ENCODE peak calls at places on chromosomes 16 and 17, in six cellular contexts. P is H9, Y is mesenchymal stem cell, F is trophoblast cell, T is H1, W is mesendoderm. Q is an unnamed sample.

GRCh38 chr17:692116-692515 is 22.5 kb downstream of the VPS53 start:
- DNase-seq in W (no peak), Y (peak), T (no peak), P (no peak), F (peak), Q (peak)

GRCh38 chr17:48100591-48101011 is 677 bp downstream of the CBX1 start:
- DNase-seq in F (peak), W (peak), P (peak), Y (peak), T (peak), Q (peak)

GRCh38 chr16:14196539-14196938 is 125.4 kb downstream of the MRTFB start:
- DNase-seq in Y (no peak), W (no peak), F (no peak), T (no peak), P (no peak), Q (no peak)

GRCh38 chr17:9383828-9384227 is 191.8 kb downstream of the STX8 start:
- DNase-seq in Y (no peak), W (no peak), F (no peak), T (no peak), P (no peak), Q (no peak)

GRCh38 chr16:68636064-68636551 is 9.0 kb upstream of the CDH3 start:
- DNase-seq in T (no peak), P (no peak), F (no peak), W (peak), Y (no peak), Q (no peak)

GRCh38 chr16:23716484-23716883 is 3.5 kb upstream of the ERN2 start:
- DNase-seq in F (no peak), W (no peak), P (no peak), Y (no peak), T (no peak), Q (no peak)

GRCh38 chr16:9053006-9053601 is 38.3 kb upstream of the HAPSTR1 start:
- DNase-seq in P (peak), F (peak), Y (peak), W (peak), T (peak), Q (peak)

GRCh38 chr16:2090819-2091721 is 43.3 kb downstream of the TSC2 start:
- DNase-seq in Y (peak), W (peak), T (peak), F (peak), P (peak), Q (no peak)

GRCh38 chr17:917391-917811 is 62.2 kb downstream of the NXN start:
- DNase-seq in W (no peak), Y (no peak), T (no peak), P (no peak), F (no peak), Q (no peak)

GRCh38 chr16:20181386-20181785 is 107.7 kb upstream of the GPR139 start:
- DNase-seq in W (no peak), T (no peak), F (no peak), P (no peak), Y (no peak), Q (no peak)

DNA sequence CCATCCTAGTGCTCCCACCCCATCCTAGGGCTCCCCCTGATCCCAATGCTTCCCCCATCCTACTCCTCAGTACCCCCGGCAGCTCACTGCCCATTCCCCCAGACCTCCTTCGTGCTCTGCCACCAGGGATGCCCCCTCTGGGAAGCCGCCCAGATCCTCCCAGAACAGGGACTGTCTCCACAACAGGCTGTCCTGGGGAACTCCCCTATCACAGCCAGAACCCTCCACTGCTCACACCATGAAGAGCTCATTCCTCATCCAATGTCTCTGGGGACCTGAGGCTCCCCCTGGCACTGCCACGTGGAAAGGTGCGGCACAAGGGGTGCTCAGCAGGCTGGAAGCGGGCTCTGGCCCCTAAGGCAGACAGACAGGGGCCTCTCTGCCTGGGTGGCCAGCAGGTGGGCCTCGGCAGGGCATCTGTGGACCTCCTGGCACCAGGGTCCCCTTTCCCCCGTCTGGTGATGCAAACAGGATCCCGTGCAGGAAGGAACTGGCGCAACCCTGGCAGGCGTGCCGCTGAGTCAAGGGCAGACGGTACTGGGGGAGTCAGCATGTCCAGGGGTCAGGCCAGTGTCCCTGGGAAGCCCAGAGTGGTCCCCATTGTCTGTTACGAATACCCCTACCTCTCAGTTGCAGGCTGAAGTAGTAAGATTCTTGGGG is 14.8 kb upstream of the PVALEF start:
- DNase-seq in P (no peak), T (no peak), W (no peak), F (no peak), Y (no peak), Q (no peak)
- H3K23ac ChIP-seq in P (no peak), T (no peak), W (no peak), F (no peak), Y (no peak), Q (no peak)

DNA sequence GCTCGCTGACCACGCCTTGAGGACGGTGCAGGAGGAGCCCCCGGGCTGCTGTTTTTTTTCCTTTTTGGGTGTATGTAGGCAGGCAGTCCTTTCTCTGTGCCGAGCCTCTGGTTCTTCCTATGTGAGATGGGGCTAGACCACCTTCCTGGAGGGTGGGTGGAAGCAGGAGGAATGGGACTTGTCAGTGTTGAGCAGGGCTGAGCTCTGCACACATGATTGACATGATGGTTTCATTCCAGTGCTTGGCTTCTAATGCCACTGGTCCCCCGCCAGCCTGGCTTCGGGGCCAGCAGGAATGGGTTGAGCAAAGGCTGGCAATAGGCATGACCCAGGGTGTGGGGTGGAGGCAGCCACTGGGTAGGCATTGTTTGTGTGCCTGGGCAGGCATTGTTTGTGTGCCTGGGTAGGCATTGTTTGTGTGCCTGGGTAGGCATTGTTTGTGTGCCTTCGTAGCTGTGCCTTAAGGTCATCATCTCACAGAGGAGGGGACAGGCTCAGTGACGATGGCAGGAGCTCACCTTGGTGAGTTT is 14.2 kb upstream of the ADCY7 start:
- DNase-seq in T (no peak), P (no peak), F (no peak), Y (no peak), W (no peak), Q (no peak)
- H3K23ac ChIP-seq in T (no peak), P (no peak), F (peak), Y (no peak), W (no peak), Q (no peak)

GRCh38 chr16:984736-985135 is 3.2 kb downstream of the SOX8 start:
- DNase-seq in Y (no peak), F (no peak), P (no peak), T (no peak), W (no peak), Q (no peak)

GRCh38 chr16:986925-987581 is 5.5 kb downstream of the SOX8 start:
- DNase-seq in F (no peak), P (no peak), W (no peak), Y (no peak), T (no peak), Q (no peak)

GRCh38 chr16:986411-986810 is 4.8 kb downstream of the SOX8 start:
- DNase-seq in T (no peak), Y (no peak), P (no peak), F (no peak), W (no peak), Q (no peak)

GRCh38 chr16:985237-985636 is 3.7 kb downstream of the SOX8 start:
- DNase-seq in P (no peak), Y (no peak), F (no peak), W (no peak), T (no peak), Q (no peak)

GRCh38 chr16:985646-986400 is 4.3 kb downstream of the SOX8 start:
- DNase-seq in F (no peak), T (no peak), Y (no peak), W (no peak), P (no peak), Q (no peak)
- H3K23ac ChIP-seq in F (no peak), T (no peak), Y (no peak), W (no peak), P (no peak), Q (no peak)

GRCh38 chr17:28911411-28912045 is 8.6 kb upstream of the DHRS13 start:
- DNase-seq in Y (no peak), W (no peak), T (no peak), P (no peak), F (peak), Q (no peak)

GRCh38 chr17:28910534-28910933 is 7.7 kb upstream of the DHRS13 start:
- DNase-seq in P (no peak), T (no peak), Y (no peak), F (no peak), W (no peak), Q (no peak)

GRCh38 chr17:28916302-28916934 is 13.5 kb upstream of the DHRS13 start:
- DNase-seq in Y (peak), T (no peak), W (peak), F (peak), P (no peak), Q (peak)

GRCh38 chr17:28912281-28912937 is 9.5 kb upstream of the DHRS13 start:
- DNase-seq in P (no peak), Y (no peak), T (no peak), W (no peak), F (no peak), Q (no peak)

DNA sequence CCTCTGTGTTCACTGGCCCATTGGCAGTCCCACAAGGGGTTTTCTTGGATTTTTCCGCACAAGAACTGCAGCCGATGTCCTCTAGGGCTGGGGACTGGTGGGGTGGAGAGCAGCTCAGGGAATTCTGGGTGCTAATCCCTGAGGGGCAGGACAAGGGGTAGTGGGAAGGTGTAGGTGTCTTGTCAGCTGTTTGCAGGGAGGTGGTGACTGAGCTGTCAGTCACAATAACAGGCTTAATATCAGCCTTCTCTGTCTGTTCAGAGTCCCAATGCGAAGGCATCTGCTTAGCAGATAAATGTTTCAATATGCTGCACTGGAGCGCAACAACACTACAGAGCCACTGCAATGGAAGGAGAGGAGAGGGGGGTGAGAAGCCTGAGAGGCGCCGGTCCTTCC is 10.1 kb upstream of the DHRS13 start:
- DNase-seq in P (no peak), Y (no peak), W (no peak), F (no peak), T (no peak), Q (no peak)
- H3K23ac ChIP-seq in P (no peak), Y (no peak), W (no peak), F (no peak), T (no peak), Q (no peak)

GRCh38 chr17:31829649-31830048 is 29.4 kb downstream of the COPRS start:
- DNase-seq in P (no peak), Y (no peak), T (no peak), W (no peak), F (no peak), Q (no peak)
- H3K23ac ChIP-seq in P (no peak), Y (no peak), T (no peak), W (no peak), F (no peak), Q (no peak)

GRCh38 chr17:81934850-81935708 is 2.0 kb downstream of the PYCR1 start:
- DNase-seq in F (no peak), Y (no peak), T (no peak), W (no peak), P (no peak), Q (no peak)
- H3K23ac ChIP-seq in F (no peak), Y (no peak), T (no peak), W (no peak), P (no peak), Q (no peak)

DNA sequence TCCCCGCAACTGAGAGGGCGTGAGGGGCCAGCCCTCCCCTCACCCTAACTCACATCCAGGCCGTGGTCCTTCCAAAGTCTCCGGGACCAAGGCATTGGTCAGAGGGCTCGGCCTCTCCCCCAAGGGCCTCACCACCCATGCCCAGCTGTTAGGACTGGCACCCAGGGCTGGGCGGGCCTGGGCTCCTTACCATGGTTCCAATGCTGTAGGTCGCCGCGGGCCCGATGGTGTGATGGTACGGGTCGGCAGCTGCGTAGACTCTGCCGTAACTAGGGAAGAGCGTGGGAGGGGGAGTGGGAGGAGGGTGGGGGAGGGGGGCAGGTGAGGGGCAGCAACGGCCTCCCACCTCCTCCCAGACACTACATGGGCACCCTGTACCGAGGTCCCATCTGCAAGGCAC is 19.6 kb downstream of the ENGASE start:
- DNase-seq in T (no peak), W (no peak), F (no peak), P (no peak), Y (no peak), Q (no peak)
- H3K23ac ChIP-seq in T (no peak), W (no peak), F (no peak), P (no peak), Y (no peak), Q (no peak)

DNA sequence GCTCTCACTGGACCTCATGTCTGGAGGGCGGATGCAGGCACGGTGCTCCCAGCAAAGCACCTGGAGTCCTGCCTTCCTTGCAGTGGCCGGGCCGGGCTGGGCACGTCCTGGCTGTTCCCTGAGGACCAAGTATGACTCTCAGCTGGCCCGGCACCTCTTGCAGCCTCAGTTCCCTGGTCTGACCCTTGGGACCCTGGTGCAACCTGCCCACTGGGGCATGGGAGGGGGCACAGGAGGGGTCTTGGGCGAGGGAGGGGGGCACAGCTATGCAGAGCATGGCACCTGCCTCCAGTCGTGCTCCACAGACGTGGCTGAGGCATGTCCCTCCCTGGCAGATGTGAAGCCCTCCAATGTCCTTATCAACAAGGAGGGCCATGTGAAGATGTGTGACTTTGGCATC is 19.6 kb downstream of the MAP2K3 start:
- DNase-seq in T (no peak), W (no peak), F (no peak), Y (no peak), P (no peak), Q (no peak)
- H3K23ac ChIP-seq in T (no peak), W (no peak), F (no peak), Y (no peak), P (no peak), Q (no peak)